ENCODE peak calls at places on chromosome 2, in seven cellular contexts. F is AG20443; Z is activated effector memory CD4-positive, alpha-beta T cell treated with anti-CD3 and anti-CD28 coated beads, Interleukin-2, amount 50 U/mL, for 16 hours; V is CD8-positive, alpha-beta T cell; G is iris pigment epithelial cell; I is T-helper 1 cell; B is right lobe of liver. S is an unnamed sample.
A peak's percentile ranks its signal among the peaks of the same experiment; 100 is the strongest.

GRCh38 chr2:218291934-218292699 is at the start of gene TMBIM1:
- DNase-seq in I (peak; percentile 72), B (peak; percentile 87), F (peak; percentile 97), V (peak; percentile 75), G (peak; percentile 75), Z (peak; percentile 93), S (no peak)

GRCh38 chr2:36530178-36530982 is 67.6 kb downstream of the FEZ2 start:
- DNase-seq in I (no peak), B (no peak), G (peak; percentile 77), F (peak; percentile 47), V (no peak), Z (no peak), S (no peak)

GRCh38 chr2:127219716-127220090 is 396 bp downstream of the CYP27C1 start:
- DNase-seq in I (no peak), G (no peak), F (peak; percentile 65), B (no peak), V (no peak), Z (no peak), S (no peak)

GRCh38 chr2:1051075-1051474 is 100.4 kb downstream of the SNTG2 start:
- DNase-seq in I (no peak), G (peak; percentile 5), B (no peak), V (no peak), F (no peak), Z (no peak), S (peak; percentile 29)

GRCh38 chr2:216188268-216188850 is 79.2 kb downstream of the XRCC5 start:
- DNase-seq in F (no peak), G (no peak), V (no peak), Z (no peak), I (no peak), B (no peak), S (no peak)

GRCh38 chr2:65320042-65320711 is 92.5 kb downstream of the ACTR2 start:
- DNase-seq in V (no peak), Z (no peak), I (no peak), B (no peak), F (peak; percentile 89), G (peak; percentile 97), S (no peak)

GRCh38 chr2:158661231-158661630 is 133.9 kb upstream of the DAPL1 start:
- DNase-seq in B (no peak), G (no peak), I (no peak), F (no peak), V (no peak), Z (no peak), S (no peak)

GRCh38 chr2:47119001-47119400 is 36.1 kb downstream of the STPG4 start:
- DNase-seq in Z (no peak), B (no peak), G (peak; percentile 62), I (no peak), V (no peak), F (peak; percentile 57), S (no peak)

GRCh38 chr2:132668986-132669853 is 785 bp downstream of the LYPD1 start:
- DNase-seq in B (no peak), I (no peak), G (peak; percentile 24), V (no peak), Z (no peak), F (peak; percentile 32), S (peak; percentile 32)

GRCh38 chr2:97742381-97742847 is 29.0 kb downstream of the ZAP70 start:
- DNase-seq in F (no peak), Z (peak; percentile 69), I (no peak), G (peak; percentile 25), B (no peak), V (no peak), S (no peak)

GRCh38 chr2:85851253-85851955 is 37.4 kb downstream of the ST3GAL5 start:
- DNase-seq in V (no peak), B (no peak), F (peak; percentile 48), Z (peak; percentile 69), I (no peak), G (peak; percentile 23), S (no peak)

GRCh38 chr2:135047295-135047694 is at the start of gene MAP3K19:
- DNase-seq in I (no peak), Z (no peak), G (no peak), F (no peak), V (no peak), B (no peak), S (no peak)